ENCODE peak calls at places on chromosomes 16 and 17, in seven cellular contexts. R is endothelial cell; K is dorsolateral prefrontal cortex; W is activated CD8-positive, alpha-beta T cell treated with anti-CD3 and anti-CD28 coated beads for 36 hours; X is lower lobe of right lung; T is germinal center; O is KG1. Z is an unnamed sample.

GRCh38 chr16:66399930-66400329 is 27.2 kb upstream of the BEAN1 start:
- DNase-seq in O (no peak), X (no peak), T (no peak), W (no peak), R (no peak), K (no peak), Z (no peak)

GRCh38 chr16:87538594-87538993 is 45.8 kb upstream of the ZCCHC14 start:
- DNase-seq in K (no peak), O (no peak), X (no peak), W (peak), T (no peak), R (no peak), Z (no peak)

GRCh38 chr16:50771366-50771765 is 29.5 kb downstream of the CYLD start:
- DNase-seq in O (no peak), K (no peak), W (no peak), R (no peak), T (no peak), X (no peak), Z (no peak)

GRCh38 chr16:30984669-30985400 is at the start of gene HSD3B7:
- DNase-seq in W (peak), X (peak), R (peak), K (peak), O (no peak), T (peak), Z (peak)

GRCh38 chr17:54426287-54426886 is 474.3 kb upstream of the TOM1L1 start:
- DNase-seq in K (no peak), O (no peak), T (no peak), W (peak), X (no peak), R (no peak), Z (peak)

GRCh38 chr16:85436636-85437160 is 176.4 kb upstream of the GSE1 start:
- DNase-seq in X (no peak), T (no peak), R (no peak), W (no peak), O (no peak), K (no peak), Z (peak)

GRCh38 chr17:32283745-32284207 is 18.1 kb downstream of the RHBDL3 start:
- DNase-seq in W (no peak), K (no peak), O (no peak), X (no peak), T (peak), R (no peak), Z (no peak)

GRCh38 chr16:3536271-3536671 is 35.5 kb downstream of the CLUAP1 start:
- DNase-seq in T (no peak), K (no peak), R (no peak), X (no peak), W (no peak), O (no peak), Z (no peak)

GRCh38 chr17:80899402-80900268 is 92.0 kb upstream of the CHMP6 start:
- DNase-seq in W (peak), X (peak), O (no peak), T (peak), K (no peak), R (peak), Z (no peak)

GRCh38 chr16:22369221-22369811 is 5.1 kb downstream of the CDR2 start:
- DNase-seq in R (no peak), W (no peak), O (peak), T (no peak), K (no peak), X (no peak), Z (no peak)

GRCh38 chr16:24850289-24850931 is 4.6 kb downstream of the SLC5A11 start:
- DNase-seq in O (no peak), X (no peak), K (no peak), T (no peak), R (no peak), W (peak), Z (no peak)

GRCh38 chr17:41917192-41917591 is 1.6 kb downstream of the ACLY start:
- DNase-seq in K (no peak), X (no peak), O (no peak), T (no peak), R (no peak), W (no peak), Z (peak)

GRCh38 chr17:39995438-39995837 is 14.8 kb downstream of the PSMD3 start:
- DNase-seq in R (no peak), K (no peak), W (no peak), O (no peak), T (no peak), X (no peak), Z (no peak)

GRCh38 chr17:8649157-8650118 is 18.9 kb upstream of the MYH10 start:
- DNase-seq in O (no peak), R (no peak), W (no peak), X (no peak), T (no peak), K (no peak), Z (no peak)

GRCh38 chr17:33981713-33982601 is 273.1 kb upstream of the CCL2 start:
- DNase-seq in T (no peak), W (no peak), O (no peak), R (no peak), K (no peak), X (no peak), Z (peak)

GRCh38 chr16:25298165-25298872 is 40.7 kb upstream of the ZKSCAN2 start:
- DNase-seq in O (no peak), X (no peak), W (no peak), R (no peak), T (no peak), K (no peak), Z (no peak)

GRCh38 chr17:16915752-16916556 is 56.0 kb downstream of the TNFRSF13B start:
- DNase-seq in W (peak), X (peak), R (peak), T (peak), K (peak), O (no peak), Z (no peak)

GRCh38 chr17:76569607-76570279 is 15.9 kb downstream of the ST6GALNAC2 start:
- DNase-seq in X (no peak), T (no peak), K (peak), R (no peak), W (no peak), O (no peak), Z (no peak)

GRCh38 chr17:9183297-9183696 is 162.0 kb downstream of the NTN1 start:
- DNase-seq in O (no peak), T (no peak), X (no peak), R (no peak), W (peak), K (no peak), Z (no peak)

GRCh38 chr17:64443086-64443760 is 5.7 kb upstream of the MILR1 start:
- DNase-seq in W (no peak), R (no peak), O (no peak), K (no peak), X (no peak), T (no peak), Z (no peak)

GRCh38 chr17:81065500-81065899 is 30.5 kb downstream of the BAIAP2 start:
- DNase-seq in W (no peak), T (no peak), K (no peak), O (no peak), X (no peak), R (no peak), Z (no peak)

GRCh38 chr17:921161-921560 is 58.4 kb downstream of the NXN start:
- DNase-seq in X (no peak), K (no peak), O (no peak), W (no peak), T (no peak), R (no peak), Z (no peak)

GRCh38 chr16:19831678-19832077 is 53.0 kb downstream of the GPRC5B start:
- DNase-seq in T (no peak), X (no peak), K (no peak), W (no peak), R (no peak), O (no peak), Z (no peak)

GRCh38 chr17:17818088-17818526 is 18.7 kb downstream of the SREBF1 start:
- DNase-seq in K (no peak), X (peak), R (no peak), O (no peak), W (no peak), T (peak), Z (no peak)

GRCh38 chr17:35315283-35315682 is 58.1 kb downstream of the SLFN11 start:
- DNase-seq in R (no peak), K (no peak), W (no peak), T (no peak), X (no peak), O (no peak), Z (no peak)

GRCh38 chr16:68936729-68937631 is 93.6 kb downstream of the TANGO6 start:
- DNase-seq in K (no peak), O (no peak), R (no peak), W (no peak), T (no peak), X (no peak), Z (peak)

GRCh38 chr16:27880312-27880711 is 183.2 kb downstream of the GSG1L start:
- DNase-seq in K (no peak), T (no peak), R (no peak), W (no peak), O (no peak), X (no peak), Z (no peak)